ENCODE peak calls at places on chromosome X, in six cellular contexts. One of them, this sample, is unnamed. For H3K4me1, the result is how much of the 10 kb centered on the place peaks cover.

GRCh38 chrX:22059800-22060199 is 27.7 kb downstream of the PHEX start:
- DNase-seq in fibroblast of lung: no peak
- DNase-seq in ascending aorta: no peak
- DNase-seq in right atrium auricular region: no peak
- DNase-seq in foreskin keratinocyte: no peak
- DNase-seq in upper lobe of right lung: no peak
- DNase-seq in this sample: no peak

GRCh38 chrX:119343856-119344255 is 55.3 kb upstream of the SLC25A43 start:
- DNase-seq in fibroblast of lung: no peak
- DNase-seq in ascending aorta: no peak
- DNase-seq in right atrium auricular region: no peak
- DNase-seq in foreskin keratinocyte: no peak
- DNase-seq in upper lobe of right lung: no peak
- DNase-seq in this sample: no peak

GRCh38 chrX:132631579-132632232 is 142.9 kb upstream of the MBNL3 start:
- DNase-seq in fibroblast of lung: peak
- DNase-seq in ascending aorta: no peak
- DNase-seq in right atrium auricular region: no peak
- DNase-seq in foreskin keratinocyte: no peak
- DNase-seq in upper lobe of right lung: no peak
- DNase-seq in this sample: no peak

GRCh38 chrX:126489141-126489540 is 63.5 kb downstream of the DCAF12L1 start:
- DNase-seq in fibroblast of lung: no peak
- DNase-seq in ascending aorta: no peak
- DNase-seq in right atrium auricular region: no peak
- DNase-seq in foreskin keratinocyte: no peak
- DNase-seq in upper lobe of right lung: no peak
- DNase-seq in this sample: no peak

GRCh38 chrX:44432641-44433040 is 89.2 kb upstream of the EFHC2 start:
- DNase-seq in fibroblast of lung: no peak
- DNase-seq in ascending aorta: no peak
- DNase-seq in right atrium auricular region: no peak
- DNase-seq in foreskin keratinocyte: peak
- DNase-seq in upper lobe of right lung: no peak
- DNase-seq in this sample: no peak

GRCh38 chrX:30831082-30831481 is 58.0 kb downstream of the TAB3 start:
- DNase-seq in fibroblast of lung: peak
- DNase-seq in ascending aorta: no peak
- DNase-seq in right atrium auricular region: no peak
- DNase-seq in foreskin keratinocyte: no peak
- DNase-seq in upper lobe of right lung: no peak
- DNase-seq in this sample: no peak

GRCh38 chrX:17632942-17633341 is 104.4 kb upstream of the SCML1 start:
- DNase-seq in fibroblast of lung: no peak
- DNase-seq in ascending aorta: no peak
- DNase-seq in right atrium auricular region: no peak
- DNase-seq in foreskin keratinocyte: no peak
- DNase-seq in upper lobe of right lung: no peak
- DNase-seq in this sample: no peak

GRCh38 chrX:51404445-51404844 is 71.8 kb downstream of the NUDT10 start:
- DNase-seq in fibroblast of lung: no peak
- DNase-seq in ascending aorta: no peak
- DNase-seq in right atrium auricular region: no peak
- DNase-seq in foreskin keratinocyte: no peak
- DNase-seq in upper lobe of right lung: no peak
- DNase-seq in this sample: no peak

GRCh38 chrX:40573763-40574162 is 7.0 kb upstream of the ATP6AP2 start:
- DNase-seq in fibroblast of lung: no peak
- DNase-seq in ascending aorta: no peak
- DNase-seq in right atrium auricular region: no peak
- DNase-seq in foreskin keratinocyte: no peak
- DNase-seq in upper lobe of right lung: no peak
- DNase-seq in this sample: no peak

GRCh38 chrX:39827959-39828358 is 269.8 kb downstream of the BCOR start:
- DNase-seq in fibroblast of lung: no peak
- DNase-seq in ascending aorta: no peak
- DNase-seq in right atrium auricular region: no peak
- DNase-seq in foreskin keratinocyte: no peak
- DNase-seq in upper lobe of right lung: no peak
- DNase-seq in this sample: no peak

GRCh38 chrX:145856181-145856580 is 38.6 kb downstream of the SLITRK2 start:
- DNase-seq in fibroblast of lung: no peak
- DNase-seq in ascending aorta: no peak
- DNase-seq in right atrium auricular region: no peak
- DNase-seq in foreskin keratinocyte: no peak
- DNase-seq in upper lobe of right lung: no peak
- DNase-seq in this sample: no peak

GRCh38 chrX:130840345-130840744 is 62.7 kb downstream of the ENOX2 start:
- DNase-seq in fibroblast of lung: no peak
- DNase-seq in ascending aorta: no peak
- DNase-seq in right atrium auricular region: no peak
- DNase-seq in foreskin keratinocyte: no peak
- DNase-seq in upper lobe of right lung: no peak
- DNase-seq in this sample: no peak

GRCh38 chrX:50618788-50619558 is 148.3 kb upstream of the DGKK start:
- DNase-seq in fibroblast of lung: peak
- DNase-seq in ascending aorta: no peak
- DNase-seq in right atrium auricular region: no peak
- DNase-seq in foreskin keratinocyte: no peak
- DNase-seq in upper lobe of right lung: no peak
- DNase-seq in this sample: no peak

GRCh38 chrX:11670316-11670715 is 4.6 kb upstream of the ARHGAP6 start:
- DNase-seq in fibroblast of lung: no peak
- DNase-seq in ascending aorta: no peak
- DNase-seq in right atrium auricular region: no peak
- DNase-seq in foreskin keratinocyte: no peak
- DNase-seq in upper lobe of right lung: no peak
- DNase-seq in this sample: no peak

GRCh38 chrX:13471269-13471668 is 98.1 kb upstream of the EGFL6 start:
- DNase-seq in fibroblast of lung: no peak
- DNase-seq in ascending aorta: no peak
- DNase-seq in right atrium auricular region: no peak
- DNase-seq in foreskin keratinocyte: no peak
- DNase-seq in upper lobe of right lung: no peak
- DNase-seq in this sample: no peak

GRCh38 chrX:130171446-130172126 is at the start of gene RAB33A:
- DNase-seq in fibroblast of lung: peak
- DNase-seq in ascending aorta: no peak
- DNase-seq in right atrium auricular region: no peak
- DNase-seq in foreskin keratinocyte: no peak
- DNase-seq in upper lobe of right lung: peak
- DNase-seq in this sample: peak

GRCh38 chrX:34956915-34957314 is 14.3 kb downstream of the FAM47B start:
- DNase-seq in fibroblast of lung: peak
- DNase-seq in ascending aorta: no peak
- DNase-seq in right atrium auricular region: no peak
- DNase-seq in foreskin keratinocyte: no peak
- DNase-seq in upper lobe of right lung: no peak
- DNase-seq in this sample: no peak

GRCh38 chrX:96791559-96791958 is 92.1 kb upstream of the RPA4 start:
- DNase-seq in fibroblast of lung: peak
- DNase-seq in ascending aorta: no peak
- DNase-seq in right atrium auricular region: no peak
- DNase-seq in foreskin keratinocyte: no peak
- DNase-seq in upper lobe of right lung: no peak
- DNase-seq in this sample: no peak

GRCh38 chrX:114584434-114584943 is 603 bp downstream of the HTR2C start:
- DNase-seq in fibroblast of lung: no peak
- DNase-seq in ascending aorta: no peak
- DNase-seq in right atrium auricular region: no peak
- DNase-seq in foreskin keratinocyte: no peak
- DNase-seq in upper lobe of right lung: no peak
- DNase-seq in this sample: no peak

GRCh38 chrX:6053126-6053625 is 175.5 kb downstream of the NLGN4X start:
- DNase-seq in fibroblast of lung: no peak
- DNase-seq in ascending aorta: no peak
- DNase-seq in right atrium auricular region: no peak
- DNase-seq in foreskin keratinocyte: no peak
- DNase-seq in upper lobe of right lung: no peak
- DNase-seq in this sample: no peak

GRCh38 chrX:49754238-49754857 is 58.6 kb upstream of the PAGE1 start:
- DNase-seq in fibroblast of lung: peak
- DNase-seq in ascending aorta: no peak
- DNase-seq in right atrium auricular region: no peak
- DNase-seq in foreskin keratinocyte: no peak
- DNase-seq in upper lobe of right lung: peak
- DNase-seq in this sample: peak

GRCh38 chrX:71301195-71301924 is at the start of gene ITGB1BP2:
- DNase-seq in fibroblast of lung: peak
- DNase-seq in ascending aorta: peak
- DNase-seq in right atrium auricular region: no peak
- DNase-seq in foreskin keratinocyte: no peak
- DNase-seq in upper lobe of right lung: no peak
- DNase-seq in this sample: peak

GRCh38 chrX:72272868-72273267 is 4.2 kb downstream of the RPS4X start:
- DNase-seq in fibroblast of lung: peak
- DNase-seq in ascending aorta: no peak
- DNase-seq in right atrium auricular region: no peak
- DNase-seq in foreskin keratinocyte: peak
- DNase-seq in upper lobe of right lung: no peak
- DNase-seq in this sample: no peak

DNA sequence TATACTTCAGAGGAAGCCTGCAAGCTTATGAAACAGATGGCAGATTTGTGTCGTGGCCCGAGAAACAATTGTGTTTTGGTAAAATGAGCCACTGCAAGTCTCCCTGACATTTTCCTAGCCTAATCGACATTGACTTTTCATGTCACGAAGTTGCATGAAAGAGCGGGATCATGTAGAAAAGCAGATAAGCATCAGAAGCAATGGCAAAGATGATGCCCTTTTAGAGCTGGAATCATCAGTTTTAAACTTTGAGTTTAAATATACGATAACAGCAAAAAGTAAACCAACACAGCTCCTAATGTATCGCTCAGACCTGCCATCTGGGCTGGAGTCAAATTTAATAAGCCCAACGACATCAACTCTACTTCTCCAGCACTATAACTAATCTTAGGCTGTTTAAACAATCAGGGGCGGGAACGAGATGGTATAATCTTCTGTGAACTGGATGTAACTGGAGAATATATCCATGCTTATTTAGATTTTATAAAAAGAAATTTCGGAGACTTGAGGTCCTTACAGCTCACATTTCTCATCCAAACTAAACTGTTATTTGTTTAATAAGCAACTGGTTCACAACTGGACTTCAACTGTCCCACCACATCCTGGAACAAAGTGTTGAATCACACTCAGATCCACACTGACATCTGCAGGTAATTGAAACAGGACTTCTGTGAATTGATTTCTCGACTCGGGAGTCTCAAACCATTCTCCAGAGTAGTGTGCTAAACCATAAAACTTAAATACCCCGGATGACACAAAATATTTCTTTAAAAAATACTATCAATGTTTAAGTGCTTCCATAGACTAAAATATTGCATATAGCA is 95.1 kb upstream of the PLAC1 start:
- DNase-seq in fibroblast of lung: peak
- DNase-seq in ascending aorta: no peak
- DNase-seq in right atrium auricular region: no peak
- DNase-seq in foreskin keratinocyte: no peak
- DNase-seq in upper lobe of right lung: no peak
- DNase-seq in this sample: no peak
- TF ChIP-seq CTCF in fibroblast of lung: peak
- TF ChIP-seq CTCF in ascending aorta: no peak
- TF ChIP-seq CTCF in right atrium auricular region: peak
- TF ChIP-seq CTCF in foreskin keratinocyte: peak
- TF ChIP-seq CTCF in upper lobe of right lung: no peak
- TF ChIP-seq CTCF in this sample: peak

DNA sequence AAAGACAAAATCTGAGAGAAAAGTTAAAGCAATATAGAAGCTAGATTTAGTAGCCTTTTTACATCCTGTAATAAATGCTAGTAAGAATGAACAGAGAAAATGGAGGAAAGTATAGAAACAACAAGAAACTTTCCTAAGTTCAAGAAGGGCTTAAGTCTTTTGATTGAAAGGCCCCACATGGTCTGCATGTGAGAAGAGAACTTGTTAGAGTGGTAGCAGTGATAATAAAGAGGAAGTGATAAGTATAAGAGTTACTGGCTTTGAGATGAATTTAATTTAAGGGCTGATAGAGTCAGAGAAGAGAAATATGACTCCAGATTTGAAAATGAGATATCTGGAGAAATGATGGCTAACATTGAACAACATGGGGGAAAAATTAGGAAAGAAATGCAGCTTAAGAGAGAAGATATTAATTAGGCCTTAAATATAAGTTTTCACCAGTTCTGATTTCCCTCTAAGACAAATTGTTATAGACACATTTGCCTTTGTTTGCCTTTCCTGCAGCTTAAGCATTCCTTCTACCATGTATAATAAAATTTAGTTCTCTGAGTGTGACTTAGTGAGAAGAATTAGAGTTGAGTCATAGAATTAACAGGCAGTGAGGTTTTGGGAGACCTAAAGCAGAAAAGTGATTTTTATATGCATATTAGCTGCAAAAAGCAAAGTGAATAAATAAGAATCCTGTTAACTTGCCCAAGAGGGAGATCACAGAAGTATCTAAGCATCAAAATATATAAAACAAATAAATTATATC is 18.4 kb downstream of the ZFX start:
- DNase-seq in fibroblast of lung: peak
- DNase-seq in ascending aorta: no peak
- DNase-seq in right atrium auricular region: no peak
- DNase-seq in foreskin keratinocyte: no peak
- DNase-seq in upper lobe of right lung: no peak
- DNase-seq in this sample: no peak
- H3K4me1 ChIP-seq in fibroblast of lung: under half
- H3K4me1 ChIP-seq in ascending aorta: under half
- H3K4me1 ChIP-seq in right atrium auricular region: under half
- H3K4me1 ChIP-seq in foreskin keratinocyte: under half
- H3K4me1 ChIP-seq in upper lobe of right lung: under half
- H3K4me1 ChIP-seq in this sample: under half

DNA sequence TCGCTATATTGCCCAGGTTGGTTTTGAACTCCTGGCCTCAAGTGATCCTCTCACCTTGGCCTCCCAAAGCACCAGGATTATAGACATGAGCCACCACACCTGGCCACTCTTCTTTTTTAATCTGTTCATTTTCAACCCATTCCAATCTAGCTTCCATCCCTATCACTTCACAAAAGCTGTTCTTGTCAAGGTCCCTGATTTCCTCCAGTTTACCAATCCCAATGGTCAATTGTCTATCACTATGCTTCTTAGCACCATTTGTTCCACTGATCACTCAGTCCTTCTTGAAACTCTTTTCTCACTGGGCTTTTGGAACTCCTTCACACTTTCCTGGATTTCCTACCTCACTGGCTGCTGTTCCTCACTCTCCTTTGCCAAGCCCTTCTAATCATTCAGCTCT is 38.6 kb downstream of the PRPS1 start:
- DNase-seq in fibroblast of lung: no peak
- DNase-seq in ascending aorta: no peak
- DNase-seq in right atrium auricular region: no peak
- DNase-seq in foreskin keratinocyte: no peak
- DNase-seq in upper lobe of right lung: no peak
- DNase-seq in this sample: no peak
- TF ChIP-seq CTCF in fibroblast of lung: no peak
- TF ChIP-seq CTCF in ascending aorta: no peak
- TF ChIP-seq CTCF in right atrium auricular region: no peak
- TF ChIP-seq CTCF in foreskin keratinocyte: no peak
- TF ChIP-seq CTCF in upper lobe of right lung: no peak
- TF ChIP-seq CTCF in this sample: no peak

DNA sequence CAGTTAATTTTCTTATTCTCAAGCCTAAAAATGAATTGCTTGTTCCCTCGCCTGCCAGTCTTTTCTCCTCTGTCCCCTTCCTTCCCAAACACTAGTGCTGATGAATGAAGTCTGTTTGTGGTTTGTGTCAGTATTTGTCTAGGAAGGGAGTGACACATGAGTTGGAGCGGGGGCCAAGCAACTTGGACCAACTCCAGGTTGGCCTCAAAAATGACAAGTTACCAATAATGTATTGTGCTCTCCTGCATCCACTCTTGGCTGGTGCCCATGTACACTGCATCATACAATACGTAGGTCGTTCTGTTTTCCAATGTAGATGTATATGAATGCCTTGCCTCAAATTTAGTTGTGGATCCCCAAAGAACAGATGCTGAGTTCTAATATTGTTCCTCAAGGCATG is 223.0 kb upstream of the GPC4 start:
- DNase-seq in fibroblast of lung: peak
- DNase-seq in ascending aorta: no peak
- DNase-seq in right atrium auricular region: no peak
- DNase-seq in foreskin keratinocyte: no peak
- DNase-seq in upper lobe of right lung: no peak
- DNase-seq in this sample: no peak
- H3K4me1 ChIP-seq in fibroblast of lung: under half
- H3K4me1 ChIP-seq in ascending aorta: under half
- H3K4me1 ChIP-seq in right atrium auricular region: under half
- H3K4me1 ChIP-seq in foreskin keratinocyte: under half
- H3K4me1 ChIP-seq in upper lobe of right lung: under half
- H3K4me1 ChIP-seq in this sample: under half